ENCODE peak calls at places on chromosomes 3 and 15, in six cellular contexts. N is cardiac fibroblast, G is epithelial cell of esophagus, H is H7, A is KG1, F is ELR. B is an unnamed sample.

GRCh38 chr15:41125063-41125669 is 9.1 kb upstream of the INO80 start:
- DNase-seq in N (no peak), G (no peak), H (no peak), A (no peak), F (no peak), B (no peak)

GRCh38 chr3:9901967-9902366 is 681 bp upstream of the IL17RE start:
- DNase-seq in N (no peak), G (no peak), H (no peak), A (peak), F (no peak), B (no peak)

GRCh38 chr3:41489205-41489604 is 289.9 kb downstream of the CTNNB1 start:
- DNase-seq in N (no peak), G (no peak), H (no peak), A (no peak), F (no peak), B (no peak)

GRCh38 chr3:157408499-157409149 is 28.0 kb upstream of the PTX3 start:
- DNase-seq in N (no peak), G (peak), H (no peak), A (peak), F (no peak), B (no peak)

GRCh38 chr3:73733796-73734195 is 109.1 kb upstream of the PDZRN3 start:
- DNase-seq in N (no peak), G (no peak), H (no peak), A (no peak), F (no peak), B (no peak)

GRCh38 chr3:193816656-193817311 is 223.8 kb downstream of the OPA1 start:
- DNase-seq in N (peak), G (no peak), H (peak), A (no peak), F (no peak), B (peak)

GRCh38 chr3:29183346-29184087 is 97.4 kb upstream of the RBMS3 start:
- DNase-seq in N (peak), G (peak), H (no peak), A (no peak), F (peak), B (no peak)

GRCh38 chr3:60161334-60161733 is 1089.9 kb downstream of the FHIT start:
- DNase-seq in N (no peak), G (no peak), H (no peak), A (no peak), F (no peak), B (no peak)

GRCh38 chr3:153977148-153977547 is 144.0 kb upstream of the ARHGEF26 start:
- DNase-seq in N (peak), G (peak), H (no peak), A (no peak), F (no peak), B (no peak)

GRCh38 chr3:43062556-43063040 is 43.3 kb downstream of the POMGNT2 start:
- DNase-seq in N (peak), G (no peak), H (no peak), A (no peak), F (no peak), B (peak)

GRCh38 chr3:167913218-167913902 is 177.8 kb downstream of the SERPINI1 start:
- DNase-seq in N (peak), G (peak), H (peak), A (no peak), F (peak), B (peak)

GRCh38 chr15:38530113-38530512 is 34.5 kb downstream of the RASGRP1 start:
- DNase-seq in N (peak), G (no peak), H (no peak), A (no peak), F (peak), B (no peak)

GRCh38 chr3:96813134-96813819 is 1.1 kb upstream of the EPHA6 start:
- DNase-seq in N (peak), G (peak), H (peak), A (peak), F (peak), B (peak)

GRCh38 chr3:87541711-87542110 is 265.3 kb upstream of the POU1F1 start:
- DNase-seq in N (no peak), G (peak), H (no peak), A (no peak), F (no peak), B (no peak)

GRCh38 chr3:192514754-192515660 is 212.3 kb downstream of the FGF12 start:
- DNase-seq in N (no peak), G (peak), H (peak), A (no peak), F (no peak), B (peak)

GRCh38 chr3:46397111-46397510 is 9.8 kb downstream of the CCR5AS start:
- DNase-seq in N (no peak), G (no peak), H (no peak), A (no peak), F (no peak), B (no peak)

GRCh38 chr3:73475717-73476116 is 149.0 kb downstream of the PDZRN3 start:
- DNase-seq in N (no peak), G (no peak), H (no peak), A (no peak), F (no peak), B (no peak)

GRCh38 chr3:123038751-123039150 is 11.2 kb upstream of the SEMA5B start:
- DNase-seq in N (no peak), G (peak), H (no peak), A (no peak), F (no peak), B (no peak)

GRCh38 chr3:126484662-126485061 is 9.0 kb upstream of the ZXDC start:
- DNase-seq in N (no peak), G (no peak), H (peak), A (no peak), F (no peak), B (no peak)

GRCh38 chr15:42759093-42759492 is 22.2 kb upstream of the CDAN1 start:
- DNase-seq in N (no peak), G (no peak), H (peak), A (no peak), F (no peak), B (peak)

GRCh38 chr3:77071806-77072205 is 31.9 kb downstream of the ROBO2 start:
- DNase-seq in N (no peak), G (no peak), H (no peak), A (no peak), F (no peak), B (no peak)

GRCh38 chr3:157109267-157110141 is 50.4 kb downstream of the CCNL1 start:
- DNase-seq in N (no peak), G (no peak), H (no peak), A (no peak), F (no peak), B (no peak)

GRCh38 chr15:88399021-88399685 is 68.0 kb downstream of the MRPL46 start:
- DNase-seq in N (no peak), G (no peak), H (no peak), A (no peak), F (no peak), B (no peak)

GRCh38 chr3:7518471-7518870 is 657.6 kb downstream of the GRM7 start:
- DNase-seq in N (peak), G (peak), H (no peak), A (no peak), F (no peak), B (no peak)

GRCh38 chr3:27125821-27126501 is 243.2 kb downstream of the NEK10 start:
- DNase-seq in N (no peak), G (peak), H (no peak), A (no peak), F (no peak), B (no peak)

GRCh38 chr3:100402150-100402706 is 889 bp downstream of the LNP1 start:
- DNase-seq in N (peak), G (peak), H (no peak), A (peak), F (peak), B (no peak)

GRCh38 chr3:87298111-87298718 is 21.8 kb upstream of the POU1F1 start:
- DNase-seq in N (peak), G (peak), H (peak), A (peak), F (peak), B (peak)

GRCh38 chr15:95687686-95688085 is 642.8 kb upstream of the NR2F2 start:
- DNase-seq in N (peak), G (peak), H (no peak), A (no peak), F (no peak), B (no peak)

B was measured in iPS-NIHi11.